ENCODE peak calls at places on chromosomes 12 and 14, in four cellular contexts. R, K, X and I are unnamed samples.
A peak's percentile ranks its signal among the peaks of the same experiment; 100 is the strongest.

GRCh38 chr12:72747460-72747859 is 475.3 kb downstream of the TRHDE start:
- DNase-seq in R (no peak), K (no peak), X (peak; percentile 6), I (no peak)

GRCh38 chr14:65062096-65063075 is 39.9 kb downstream of the MAX start:
- DNase-seq in R (no peak), K (no peak), X (no peak), I (no peak)

GRCh38 chr14:36859119-36859518 is 197.5 kb downstream of the PAX9 start:
- DNase-seq in R (no peak), K (no peak), X (no peak), I (no peak)

GRCh38 chr14:80110721-80111120 is 100.6 kb downstream of the DIO2 start:
- DNase-seq in R (no peak), K (no peak), X (no peak), I (no peak)

GRCh38 chr12:109739747-109740693 is 26.4 kb downstream of the FAM222A start:
- DNase-seq in R (no peak), K (no peak), X (peak; percentile 28), I (peak; percentile 41)

GRCh38 chr14:36785511-36785910 is 123.9 kb downstream of the PAX9 start:
- DNase-seq in R (no peak), K (no peak), X (no peak), I (no peak)

GRCh38 chr14:100056431-100056830 is 8.8 kb upstream of the EVL start:
- DNase-seq in R (no peak), K (no peak), X (no peak), I (no peak)

GRCh38 chr14:95156153-95156764 is 1.1 kb downstream of the DICER1 start:
- DNase-seq in R (peak; percentile 41), K (peak; percentile 24), X (peak; percentile 33), I (no peak)

GRCh38 chr12:123119808-123120207 is 31.1 kb downstream of the PITPNM2 start:
- DNase-seq in R (no peak), K (peak; percentile 90), X (no peak), I (no peak)

GRCh38 chr14:99772371-99773283 is 20.6 kb upstream of the EML1 start:
- DNase-seq in R (no peak), K (no peak), X (no peak), I (peak; percentile 42)

GRCh38 chr14:105484069-105484996 is 2.4 kb upstream of the CRIP1 start:
- DNase-seq in R (peak; percentile 43), K (no peak), X (no peak), I (peak; percentile 66)

GRCh38 chr14:51398898-51399297 is 158.9 kb downstream of the TMX1 start:
- DNase-seq in R (no peak), K (no peak), X (no peak), I (no peak)

GRCh38 chr14:37590096-37590809 is 4.8 kb downstream of the FOXA1 start:
- DNase-seq in R (no peak), K (no peak), X (no peak), I (no peak)

GRCh38 chr12:6316921-6317692 is 6.6 kb downstream of the PLEKHG6 start:
- DNase-seq in R (no peak), K (no peak), X (no peak), I (no peak)

GRCh38 chr12:32039341-32039740 is 67.3 kb upstream of the BICD1 start:
- DNase-seq in R (no peak), K (no peak), X (no peak), I (no peak)

GRCh38 chr14:23562822-23563472 is 4.6 kb downstream of the AP1G2 start:
- DNase-seq in R (peak; percentile 37), K (peak; percentile 66), X (peak; percentile 70), I (no peak)

GRCh38 chr14:63899953-63900352 is 47.1 kb downstream of the SYNE2 start:
- DNase-seq in R (no peak), K (peak; percentile 10), X (peak; percentile 49), I (no peak)

GRCh38 chr12:57460457-57461325 is 1.1 kb downstream of the GLI1 start:
- DNase-seq in R (no peak), K (no peak), X (no peak), I (no peak)

GRCh38 chr14:104203071-104203425 is 64.7 kb downstream of the KIF26A start:
- DNase-seq in R (no peak), K (no peak), X (no peak), I (no peak)

GRCh38 chr12:54349031-54349430 is 15.3 kb downstream of the GPR84 start:
- DNase-seq in R (no peak), K (no peak), X (no peak), I (no peak)

GRCh38 chr12:91272456-91273063 is 89.9 kb upstream of the DCN start:
- DNase-seq in R (no peak), K (no peak), X (no peak), I (peak; percentile 79)

GRCh38 chr12:3802721-3803120 is 49.8 kb upstream of the CRACR2A start:
- DNase-seq in R (no peak), K (no peak), X (no peak), I (no peak)

GRCh38 chr12:18158774-18159557 is 69.0 kb upstream of the RERGL start:
- DNase-seq in R (peak; percentile 29), K (peak; percentile 48), X (peak; percentile 43), I (no peak)

GRCh38 chr12:124823272-124823970 is 40.2 kb downstream of the SCARB1 start:
- DNase-seq in R (no peak), K (no peak), X (no peak), I (no peak)

GRCh38 chr14:34619399-34619920 is 10.5 kb downstream of the SNX6 start:
- DNase-seq in R (no peak), K (no peak), X (peak; percentile 45), I (no peak)

GRCh38 chr12:66329941-66330340 is 27.6 kb downstream of the HELB start:
- DNase-seq in R (no peak), K (no peak), X (no peak), I (no peak)

GRCh38 chr12:47353508-47353907 is 273.7 kb upstream of the AMIGO2 start:
- DNase-seq in R (no peak), K (no peak), X (no peak), I (no peak)

GRCh38 chr12:11813422-11813813 is 163.9 kb downstream of the ETV6 start:
- DNase-seq in R (no peak), K (no peak), X (no peak), I (no peak)

GRCh38 chr12:57101892-57102695 is 9.1 kb downstream of the STAT6 start:
- DNase-seq in R (peak; percentile 63), K (no peak), X (peak; percentile 74), I (no peak)

GRCh38 chr12:52543985-52544888 is 8.7 kb downstream of the KRT71 start:
- DNase-seq in R (no peak), K (no peak), X (no peak), I (peak; percentile 47)

GRCh38 chr12:121467638-121468403 is 67.9 kb downstream of the RNF34 start:
- DNase-seq in R (no peak), K (no peak), X (no peak), I (no peak)

GRCh38 chr12:64633940-64634337 is 23.6 kb downstream of the RASSF3 start:
- DNase-seq in R (peak; percentile 76), K (no peak), X (no peak), I (peak; percentile 85)

GRCh38 chr14:77004711-77005460 is 23.6 kb downstream of the IRF2BPL start:
- DNase-seq in R (no peak), K (no peak), X (no peak), I (no peak)

GRCh38 chr14:66141733-66142132 is 344.4 kb upstream of the CCDC196 start:
- DNase-seq in R (no peak), K (no peak), X (no peak), I (no peak)

GRCh38 chr14:78612666-78613065 is 442.5 kb downstream of the NRXN3 start:
- DNase-seq in R (no peak), K (no peak), X (no peak), I (no peak)

GRCh38 chr12:5407457-5407856 is 24.5 kb upstream of the NTF3 start:
- DNase-seq in R (no peak), K (no peak), X (no peak), I (no peak)

GRCh38 chr14:74922752-74923401 is at the start of gene RPS6KL1:
- DNase-seq in R (peak; percentile 86), K (peak; percentile 81), X (peak; percentile 76), I (peak; percentile 89)

GRCh38 chr12:119544780-119545625 is 48.6 kb upstream of the TMEM233 start:
- DNase-seq in R (peak; percentile 57), K (peak; percentile 82), X (peak; percentile 84), I (peak; percentile 66)